ENCODE peak calls at places on chromosomes 3 and 15, in six cellular contexts. S is AG04450; C is psoas muscle; J is CD8-positive, alpha-beta T cell; H is breast epithelium; B is fibroblast of lung. R is an unnamed sample.

GRCh38 chr3:37981348-37981664 is 9.3 kb upstream of the VILL start:
- DNase-seq in S (no peak), C (no peak), J (no peak), H (no peak), B (no peak), R (no peak)

GRCh38 chr3:47000198-47000815 is 20.8 kb downstream of the NBEAL2 start:
- DNase-seq in S (no peak), C (peak; percentile 49), J (no peak), H (no peak), B (no peak), R (peak; percentile 29)

GRCh38 chr15:77516786-77517185 is 96.1 kb downstream of the HMG20A start:
- DNase-seq in S (no peak), C (peak; percentile 12), J (no peak), H (no peak), B (no peak), R (no peak)

GRCh38 chr3:189824629-189825312 is 193.6 kb downstream of the TP63 start:
- DNase-seq in S (peak; percentile 51), C (no peak), J (no peak), H (no peak), B (peak; percentile 96), R (no peak)

GRCh38 chr3:49158792-49159191 is 7.3 kb downstream of the CCDC71 start:
- DNase-seq in S (no peak), C (no peak), J (no peak), H (no peak), B (no peak), R (no peak)

GRCh38 chr3:108486910-108487309 is 23.5 kb downstream of the MYH15 start:
- DNase-seq in S (no peak), C (peak; percentile 64), J (no peak), H (no peak), B (peak; percentile 59), R (peak; percentile 37)

GRCh38 chr3:141105828-141106628 is 54.9 kb downstream of the SPSB4 start:
- DNase-seq in S (peak; percentile 69), C (peak; percentile 28), J (peak; percentile 64), H (peak; percentile 61), B (peak; percentile 73), R (peak; percentile 51)

GRCh38 chr15:46682969-46683791 is 1034.1 kb upstream of the SEMA6D start:
- DNase-seq in S (no peak), C (no peak), J (no peak), H (no peak), B (no peak), R (no peak)

GRCh38 chr3:138206196-138206595 is 19.1 kb downstream of the ARMC8 start:
- DNase-seq in S (no peak), C (no peak), J (no peak), H (no peak), B (no peak), R (no peak)

GRCh38 chr15:73990250-73991005 is 1.7 kb downstream of the STOML1 start:
- DNase-seq in S (no peak), C (no peak), J (no peak), H (no peak), B (no peak), R (no peak)

GRCh38 chr15:100109486-100110035 is 232.2 kb downstream of the ADAMTS17 start:
- DNase-seq in S (no peak), C (no peak), J (no peak), H (no peak), B (no peak), R (no peak)

GRCh38 chr3:131543714-131544113 is 40.9 kb upstream of the MRPL3 start:
- DNase-seq in S (peak; percentile 44), C (peak; percentile 78), J (no peak), H (peak; percentile 51), B (peak; percentile 89), R (peak; percentile 80)

GRCh38 chr15:57312323-57313133 is 63.8 kb upstream of the CGNL1 start:
- DNase-seq in S (no peak), C (no peak), J (no peak), H (no peak), B (no peak), R (peak; percentile 56)

GRCh38 chr3:172522871-172523818 is at the start of gene TNFSF10:
- DNase-seq in S (no peak), C (peak; percentile 66), J (peak; percentile 81), H (peak; percentile 80), B (peak; percentile 36), R (peak; percentile 82)

GRCh38 chr15:75164625-75165024 is 37.1 kb upstream of the C15orf39 start:
- DNase-seq in S (no peak), C (no peak), J (no peak), H (no peak), B (no peak), R (no peak)

GRCh38 chr15:74383695-74384565 is 16.5 kb upstream of the CYP11A1 start:
- DNase-seq in S (no peak), C (peak; percentile 44), J (peak; percentile 64), H (peak; percentile 63), B (peak; percentile 81), R (no peak)

GRCh38 chr3:149235599-149236424 is 14.2 kb upstream of the CP start:
- DNase-seq in S (no peak), C (no peak), J (no peak), H (no peak), B (no peak), R (no peak)

GRCh38 chr3:151460240-151460639 is 621 bp downstream of the IGSF10 start:
- DNase-seq in S (no peak), C (no peak), J (no peak), H (no peak), B (peak; percentile 44), R (no peak)
- H3K4me3 ChIP-seq in S (no peak overlapping the region), C (peak overlapping the region; percentile 61), J (no peak overlapping the region), H (peak overlapping the region; percentile 57), B (no peak overlapping the region), R (peak overlapping the region; percentile 42)

GRCh38 chr15:62272290-62272689 is 107.2 kb upstream of the C2CD4B start:
- DNase-seq in S (no peak), C (no peak), J (no peak), H (no peak), B (no peak), R (no peak)

GRCh38 chr15:62264196-62264595 is 99.1 kb upstream of the C2CD4B start:
- DNase-seq in S (no peak), C (no peak), J (no peak), H (no peak), B (no peak), R (no peak)

GRCh38 chr15:62270216-62270921 is 105.3 kb upstream of the C2CD4B start:
- DNase-seq in S (no peak), C (no peak), J (no peak), H (no peak), B (no peak), R (no peak)

GRCh38 chr15:62269504-62269903 is 104.4 kb upstream of the C2CD4B start:
- DNase-seq in S (no peak), C (no peak), J (no peak), H (no peak), B (no peak), R (no peak)
- H3K9me3 ChIP-seq in S (peaks cover 20% of the 10 kb centered on the region), C (peaks cover 18% of the 10 kb centered on the region), J (peaks cover 5% of the 10 kb centered on the region), H (peaks cover 37% of the 10 kb centered on the region), B (no peaks in the 10 kb centered on the region), R (peaks cover 15% of the 10 kb centered on the region)

DNA sequence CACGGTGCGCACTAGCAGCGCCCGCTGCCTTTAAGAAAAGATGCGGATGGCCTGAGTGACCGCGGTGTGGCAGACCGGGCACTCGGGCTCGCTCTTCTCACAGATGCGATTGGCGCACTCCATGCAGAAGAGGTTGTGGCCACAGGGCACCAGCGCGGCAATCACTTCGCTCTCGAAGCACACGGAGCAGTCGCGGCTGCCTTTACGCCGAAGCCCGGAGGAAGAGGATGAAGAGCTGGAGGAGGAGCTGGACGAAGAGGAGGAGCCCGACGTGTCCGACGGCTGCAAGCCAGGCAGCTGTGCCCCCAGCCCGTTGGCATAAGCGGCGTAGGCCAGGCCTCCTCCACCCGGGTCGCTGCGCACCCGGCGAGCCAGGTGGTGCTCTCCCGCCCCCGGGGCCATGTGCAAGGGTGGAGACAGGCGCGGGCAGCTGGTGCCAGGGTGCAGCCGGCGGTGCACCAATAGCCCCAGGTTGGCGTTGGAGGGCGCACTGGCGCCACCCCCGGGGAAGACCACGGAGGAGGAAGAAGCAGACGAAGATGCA is 2.6 kb downstream of the MEX3B start:
- DNase-seq in S (no peak), C (no peak), J (no peak), H (no peak), B (peak; percentile 8), R (peak; percentile 54)
- H3K4me3 ChIP-seq in S (peak overlapping the region; percentile 89), C (peak overlapping the region; percentile 91), J (no peak overlapping the region), H (peak overlapping the region; percentile 73), B (peak overlapping the region; percentile 82), R (no peak overlapping the region)

DNA sequence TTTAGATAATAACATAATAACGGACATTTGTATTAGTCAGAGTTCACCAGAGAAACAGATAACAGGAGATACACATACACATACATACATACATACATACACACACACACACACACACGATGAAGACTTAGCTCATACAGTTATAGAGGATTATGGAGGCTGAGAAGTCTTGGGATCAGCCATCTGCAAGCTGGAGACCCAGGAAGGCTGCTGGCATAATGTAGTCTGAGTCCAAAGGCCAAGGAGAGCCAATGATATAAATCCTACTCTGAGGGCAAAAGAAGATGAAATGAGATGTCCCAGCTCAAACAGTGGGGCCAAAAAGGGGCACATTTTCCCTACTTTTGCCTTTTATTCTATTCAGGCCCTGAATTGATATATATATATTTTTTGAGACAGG is 6.4 kb upstream of the TTC14 start:
- DNase-seq in S (no peak), C (no peak), J (no peak), H (no peak), B (no peak), R (no peak)
- H3K9me3 ChIP-seq in S (no peaks in the 10 kb centered on the region), C (no peaks in the 10 kb centered on the region), J (no peaks in the 10 kb centered on the region), H (no peaks in the 10 kb centered on the region), B (no peaks in the 10 kb centered on the region), R (no peaks in the 10 kb centered on the region)

GRCh38 chr3:61699622-61700021 is 138.3 kb downstream of the PTPRG start:
- DNase-seq in S (no peak), C (no peak), J (no peak), H (no peak), B (no peak), R (no peak)
- H3K4me3 ChIP-seq in S (no peak overlapping the region), C (no peak overlapping the region), J (no peak overlapping the region), H (no peak overlapping the region), B (no peak overlapping the region), R (no peak overlapping the region)

GRCh38 chr3:177604181-177604580 is 406.9 kb upstream of the TBL1XR1 start:
- DNase-seq in S (no peak), C (no peak), J (no peak), H (no peak), B (peak; percentile 27), R (no peak)
- H3K9me3 ChIP-seq in S (no peaks in the 10 kb centered on the region), C (peaks cover 6% of the 10 kb centered on the region), J (no peaks in the 10 kb centered on the region), H (no peaks in the 10 kb centered on the region), B (no peaks in the 10 kb centered on the region), R (no peaks in the 10 kb centered on the region)

GRCh38 chr3:56724580-56725142 is 41.6 kb upstream of the TASOR start:
- DNase-seq in S (no peak), C (no peak), J (peak; percentile 4), H (no peak), B (peak; percentile 11), R (no peak)
- H3K4me3 ChIP-seq in S (no peak overlapping the region), C (no peak overlapping the region), J (no peak overlapping the region), H (no peak overlapping the region), B (no peak overlapping the region), R (no peak overlapping the region)

DNA sequence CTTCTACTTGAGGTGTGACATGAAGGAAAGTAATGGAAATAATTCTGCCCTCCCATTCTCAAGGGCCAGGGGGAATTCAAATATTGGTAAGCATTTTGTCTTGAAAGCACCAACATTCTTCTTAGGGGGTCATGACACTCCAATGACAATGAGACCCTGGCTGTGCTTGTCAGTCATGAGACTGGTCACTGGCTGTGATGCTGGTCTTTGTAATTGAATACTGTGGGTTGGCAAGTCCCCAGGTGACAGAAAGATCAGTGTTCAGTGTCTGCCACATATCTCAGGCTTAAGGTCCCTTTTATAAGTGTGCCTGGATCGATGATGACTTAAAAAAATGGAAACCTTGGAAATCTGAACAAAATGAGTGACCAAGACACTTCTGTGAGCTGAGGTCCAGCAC is 151.4 kb downstream of the SNRPN start:
- DNase-seq in S (no peak), C (no peak), J (no peak), H (no peak), B (no peak), R (no peak)
- H3K9me3 ChIP-seq in S (peaks cover 7% of the 10 kb centered on the region), C (peaks cover 25% of the 10 kb centered on the region), J (peaks cover 20% of the 10 kb centered on the region), H (peaks cover 24% of the 10 kb centered on the region), B (no peaks in the 10 kb centered on the region), R (peaks cover 12% of the 10 kb centered on the region)